ENCODE peak calls at places on chromosomes 2 and 18, in four cellular contexts. K is kidney, T is upper lobe of right lung, X is esophagus squamous epithelium. J is an unnamed sample.

GRCh38 chr2:38130877-38131276 is 54.9 kb upstream of the CYP1B1 start:
- DNase-seq in K (no peak), X (no peak), T (no peak), J (no peak)

GRCh38 chr18:79533591-79533990 is 137.9 kb downstream of the NFATC1 start:
- DNase-seq in X (no peak), K (peak), T (peak), J (peak)

GRCh38 chr18:13379062-13379800 is 160.7 kb downstream of the LDLRAD4 start:
- DNase-seq in X (no peak), T (no peak), K (no peak), J (peak)

GRCh38 chr2:120323214-120323613 is 22.7 kb upstream of the INHBB start:
- DNase-seq in X (no peak), K (peak), T (no peak), J (peak)

GRCh38 chr18:50678651-50679415 is 118.9 kb downstream of the MAPK4 start:
- DNase-seq in X (no peak), K (no peak), T (no peak), J (no peak)

GRCh38 chr2:51247252-51247651 is 215.3 kb upstream of the NRXN1 start:
- DNase-seq in X (no peak), K (no peak), T (no peak), J (no peak)

GRCh38 chr2:105924932-105925331 is 180.2 kb downstream of the NCK2 start:
- DNase-seq in K (no peak), X (no peak), T (no peak), J (no peak)

GRCh38 chr2:161063074-161063945 is 96.9 kb upstream of the TANK start:
- DNase-seq in X (peak), K (no peak), T (no peak), J (peak)

GRCh38 chr2:107712857-107713256 is 113.8 kb upstream of the RGPD4 start:
- DNase-seq in X (no peak), T (no peak), K (no peak), J (no peak)

GRCh38 chr2:100610381-100610831 is 47.6 kb downstream of the PDCL3 start:
- DNase-seq in X (no peak), K (peak), T (peak), J (peak)

GRCh38 chr18:2903006-2903405 is 56.2 kb downstream of the EMILIN2 start:
- DNase-seq in K (no peak), T (no peak), X (no peak), J (peak)

GRCh38 chr2:46538393-46538792 is 59.0 kb downstream of the TMEM247 start:
- DNase-seq in X (no peak), T (no peak), K (no peak), J (no peak)

GRCh38 chr2:36367497-36368353 is 12.1 kb downstream of the CRIM1 start:
- DNase-seq in T (no peak), X (no peak), K (no peak), J (no peak)

GRCh38 chr18:1464444-1465217 is 560.0 kb downstream of the ADCYAP1 start:
- DNase-seq in T (no peak), X (no peak), K (no peak), J (no peak)
- H3K4me3 ChIP-seq in T (no peak), X (no peak), K (no peak), J (no peak)

GRCh38 chr2:159148891-159149290 is 137.6 kb downstream of the WDSUB1 start:
- DNase-seq in K (no peak), X (no peak), T (no peak), J (no peak)
- H3K4me3 ChIP-seq in K (no peak), X (no peak), T (no peak), J (no peak)

GRCh38 chr2:218219934-218220333 is 2.9 kb downstream of the ARPC2 start:
- DNase-seq in X (no peak), T (no peak), K (no peak), J (no peak)

GRCh38 chr2:218224206-218224605 is 7.2 kb downstream of the ARPC2 start:
- DNase-seq in K (no peak), T (no peak), X (no peak), J (no peak)

GRCh38 chr2:218226903-218227302 is 9.9 kb downstream of the ARPC2 start:
- DNase-seq in K (no peak), X (no peak), T (no peak), J (no peak)

GRCh38 chr2:218221015-218221414 is 4.0 kb downstream of the ARPC2 start:
- DNase-seq in T (no peak), K (no peak), X (no peak), J (no peak)

GRCh38 chr2:218223046-218223445 is 6.1 kb downstream of the ARPC2 start:
- DNase-seq in K (no peak), X (no peak), T (no peak), J (no peak)
- H3K4me3 ChIP-seq in K (no peak), X (no peak), T (no peak), J (no peak)

DNA sequence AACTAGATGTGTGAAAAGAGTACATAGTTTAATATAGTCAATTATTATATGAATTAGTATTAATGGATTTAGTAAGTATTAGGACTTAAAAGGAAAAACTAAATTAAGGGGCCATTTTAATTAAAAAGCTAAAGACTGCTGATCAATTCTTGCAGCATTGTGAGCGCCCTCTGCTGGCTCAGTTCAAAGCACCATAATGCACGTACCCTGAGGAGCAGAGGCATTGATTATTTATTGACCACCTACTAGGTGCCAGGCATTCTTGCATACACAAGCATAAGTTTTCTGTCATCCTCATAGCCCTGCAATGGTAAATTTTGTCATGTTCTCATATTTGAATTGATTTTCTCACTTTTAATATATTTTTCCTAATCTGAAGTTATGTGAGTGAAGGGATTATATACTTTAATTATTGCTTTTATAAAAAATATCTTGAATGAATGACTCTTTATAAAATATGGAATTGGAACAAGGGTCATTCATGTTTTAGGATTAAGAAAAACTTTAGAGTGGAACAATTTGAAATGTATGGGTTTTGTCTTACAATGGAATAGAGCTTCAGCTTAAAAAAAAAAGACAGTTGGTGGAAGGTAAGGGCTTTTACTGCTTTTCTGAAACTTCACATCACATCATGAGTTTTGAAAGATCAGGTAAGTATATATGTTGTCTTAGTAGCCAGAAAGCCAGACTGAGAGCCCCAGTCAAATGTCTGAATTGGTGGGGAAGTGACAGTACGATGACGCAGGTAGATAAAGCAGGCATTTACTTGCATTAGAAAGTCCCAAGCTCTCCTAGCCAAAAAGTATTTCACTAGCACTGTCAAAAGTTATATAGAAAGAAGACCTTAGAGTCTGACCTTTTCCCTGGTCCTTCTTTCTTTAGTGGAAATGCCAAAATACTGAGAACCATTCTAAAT is 9.7 kb downstream of the ITGA4 start:
- DNase-seq in K (peak), X (no peak), T (peak), J (peak)
- H3K4me3 ChIP-seq in K (no peak), X (no peak), T (no peak), J (no peak)

GRCh38 chr18:72868666-72869661 is 1.2 kb upstream of the NETO1 start:
- DNase-seq in T (no peak), X (no peak), K (no peak), J (no peak)
- H3K4me3 ChIP-seq in T (peak), X (peak), K (no peak), J (peak)

GRCh38 chr2:77513191-77513590 is 9.0 kb downstream of the LRRTM4 start:
- DNase-seq in X (no peak), T (no peak), K (no peak), J (no peak)
- H3K4me3 ChIP-seq in X (no peak), T (no peak), K (no peak), J (no peak)

DNA sequence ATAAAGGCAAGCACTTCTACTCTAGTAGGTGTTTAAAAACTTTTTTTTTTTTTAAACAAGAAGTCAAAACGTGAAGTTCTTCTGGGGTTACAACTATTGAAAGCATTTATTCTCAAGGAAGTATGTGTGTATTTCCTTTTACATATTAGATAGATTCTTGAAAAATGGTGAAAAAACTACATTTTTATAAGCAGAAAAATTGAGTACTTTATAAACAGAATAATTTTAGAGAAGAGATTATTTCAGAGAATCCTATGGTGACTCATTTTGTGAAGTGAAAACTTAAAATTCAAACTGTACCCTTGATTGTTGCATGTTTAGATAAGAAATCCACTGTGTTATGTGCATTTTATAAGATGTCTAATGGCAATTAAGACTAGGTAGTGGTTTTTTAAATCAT is 2.9 kb downstream of the EML4 start:
- DNase-seq in K (no peak), X (no peak), T (no peak), J (no peak)
- H3K4me3 ChIP-seq in K (peak), X (peak), T (peak), J (no peak)

J was measured in sigmoid colon.